ENCODE peak calls at places on chromosome 1, in eight cellular contexts. O, B, Q, S, H, L, W and N are unnamed samples.
A peak's percentile ranks its signal among the peaks of the same experiment; 100 is the strongest.

GRCh38 chr1:218034464-218034863 is 250.6 kb upstream of the RRP15 start:
- DNase-seq in O (no peak), B (no peak), Q (peak; percentile 33), L (no peak), H (no peak), W (no peak), S (no peak), N (no peak)

GRCh38 chr1:51086496-51087271 is 15.3 kb upstream of the C1orf185 start:
- DNase-seq in W (no peak), B (no peak), H (no peak), L (no peak), S (no peak), O (no peak), Q (no peak), N (no peak)

GRCh38 chr1:109821221-109821669 is 57.5 kb upstream of the EPS8L3 start:
- DNase-seq in B (no peak), S (peak; percentile 46), Q (no peak), W (peak; percentile 94), H (peak; percentile 34), L (no peak), O (no peak), N (peak; percentile 87)

GRCh38 chr1:210692796-210693195 is 364.1 kb downstream of the HHAT start:
- DNase-seq in W (no peak), B (no peak), O (no peak), H (no peak), Q (no peak), L (no peak), S (no peak), N (no peak)

GRCh38 chr1:205449750-205450443 is 5.9 kb downstream of the BLACAT1 start:
- DNase-seq in O (no peak), L (peak; percentile 86), Q (no peak), W (peak; percentile 36), H (peak; percentile 72), S (no peak), B (no peak), N (peak; percentile 96)

GRCh38 chr1:100322436-100323211 is 29.7 kb upstream of the CDC14A start:
- DNase-seq in H (no peak), B (no peak), O (no peak), Q (no peak), W (peak; percentile 31), L (no peak), S (no peak), N (no peak)

GRCh38 chr1:98661544-98662353 is at the start of gene SNX7:
- DNase-seq in W (peak; percentile 69), H (peak; percentile 89), Q (peak; percentile 13), B (no peak), O (peak; percentile 90), L (peak; percentile 84), S (peak; percentile 76), N (peak; percentile 70)

GRCh38 chr1:27789511-27790154 is 16.6 kb downstream of the STX12 start:
- DNase-seq in L (no peak), S (peak; percentile 59), W (peak; percentile 57), H (no peak), B (no peak), Q (no peak), O (no peak), N (no peak)

GRCh38 chr1:153364766-153365678 is 7.4 kb downstream of the S100A9 start:
- DNase-seq in H (no peak), O (no peak), B (no peak), L (no peak), W (no peak), Q (no peak), S (no peak), N (no peak)

GRCh38 chr1:197618065-197618464 is 157.2 kb downstream of the DENND1B start:
- DNase-seq in S (no peak), W (peak; percentile 34), B (no peak), H (no peak), O (no peak), L (no peak), Q (no peak), N (no peak)

GRCh38 chr1:66929999-66930822 is 5.4 kb downstream of the MIER1 start:
- DNase-seq in S (peak; percentile 93), O (peak; percentile 97), W (peak; percentile 89), H (peak; percentile 97), B (peak; percentile 97), L (peak; percentile 98), Q (peak; percentile 84), N (peak; percentile 56)

GRCh38 chr1:192550922-192551534 is 24.5 kb upstream of the RGS1 start:
- DNase-seq in Q (no peak), H (no peak), S (no peak), B (no peak), O (no peak), L (no peak), W (peak; percentile 88), N (peak; percentile 16)

GRCh38 chr1:4056989-4057388 is 156.9 kb upstream of the C1orf174 start:
- DNase-seq in O (no peak), H (no peak), B (no peak), W (no peak), Q (no peak), L (no peak), S (no peak), N (no peak)

GRCh38 chr1:221776495-221777413 is 34.9 kb upstream of the DUSP10 start:
- DNase-seq in H (no peak), Q (no peak), S (no peak), L (no peak), W (no peak), O (no peak), B (no peak), N (no peak)

DNA sequence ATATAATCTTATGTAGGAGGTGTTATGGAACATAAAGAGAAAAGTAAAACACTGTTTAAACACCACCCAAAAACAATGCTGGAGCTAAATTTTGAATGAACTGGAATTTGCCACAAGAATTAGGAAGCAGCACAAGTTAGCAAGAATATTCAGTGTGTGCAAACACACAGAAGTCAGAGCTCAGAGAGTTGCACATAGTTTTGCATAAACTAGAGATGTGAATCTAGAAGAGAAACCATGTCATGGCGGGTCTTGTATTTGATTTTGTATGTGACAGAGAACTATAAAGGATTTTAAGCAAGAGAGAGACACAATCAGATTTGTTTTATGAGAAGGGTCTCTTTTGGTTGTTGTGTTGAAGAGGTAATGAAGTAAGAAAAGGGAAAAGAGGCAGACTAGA is 38.2 kb downstream of the SELENOF start:
- DNase-seq in Q (no peak), B (no peak), W (no peak), O (no peak), S (no peak), H (no peak), L (no peak), N (no peak)
- TF ChIP-seq POLR2A in Q (no peak), B (no peak), W (no peak), O (no peak), S (no peak), H (no peak), L (no peak), N (no peak)

DNA sequence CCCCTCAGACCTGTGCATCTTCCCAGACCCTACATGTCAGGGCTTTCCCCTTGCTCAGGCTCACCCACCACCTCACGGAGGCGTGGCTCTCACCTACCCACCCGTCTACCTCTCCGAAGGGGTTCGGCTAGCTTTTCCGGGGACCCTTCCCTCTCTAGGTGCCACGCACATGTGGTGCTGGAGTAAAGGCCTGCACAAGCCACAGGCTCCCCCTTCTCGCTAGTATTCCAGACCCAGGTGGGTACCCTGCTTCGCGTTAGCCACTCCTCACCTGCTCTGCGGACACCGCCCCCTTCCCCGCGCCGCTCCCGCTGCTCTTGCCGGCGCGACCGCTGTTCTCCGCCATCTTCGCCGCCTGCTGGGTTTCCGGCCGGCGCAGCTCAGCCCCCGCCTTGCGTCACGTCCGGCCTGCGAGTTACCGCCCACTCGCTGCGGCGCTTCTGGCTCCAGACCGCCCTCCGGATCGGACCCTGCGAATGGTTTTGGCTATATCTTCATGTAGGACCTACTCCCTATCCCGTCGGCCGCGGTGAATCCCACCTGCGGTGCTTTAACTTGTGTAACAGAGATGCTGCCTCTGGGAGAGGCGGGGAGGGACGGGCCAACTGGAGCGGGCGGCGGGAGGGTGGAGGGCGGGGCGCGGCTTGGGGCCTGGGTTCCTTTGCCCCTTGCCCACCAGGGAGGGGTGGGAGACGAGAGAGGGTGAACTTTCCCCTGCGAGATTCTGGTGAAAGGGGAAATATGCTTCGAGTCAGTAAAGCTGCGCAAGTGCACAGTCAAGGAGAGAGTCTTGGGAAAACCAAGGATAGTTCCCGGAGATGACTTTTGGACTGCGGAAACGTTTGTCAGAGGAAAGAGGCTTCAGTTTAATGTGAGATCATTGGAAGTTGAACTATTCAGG is at the start of the genes NIT1 and PFDN2:
- DNase-seq in L (peak; percentile 93), O (peak; percentile 92), H (peak; percentile 91), B (peak; percentile 95), Q (peak; percentile 72), S (peak; percentile 83), W (peak; percentile 85), N (peak; percentile 79)
- TF ChIP-seq POLR2A in L (peak; percentile 83), O (peak; percentile 94), H (peak; percentile 93), B (peak; percentile 90), Q (peak; percentile 70), S (peak; percentile 66), W (peak; percentile 94), N (peak; percentile 95)

DNA sequence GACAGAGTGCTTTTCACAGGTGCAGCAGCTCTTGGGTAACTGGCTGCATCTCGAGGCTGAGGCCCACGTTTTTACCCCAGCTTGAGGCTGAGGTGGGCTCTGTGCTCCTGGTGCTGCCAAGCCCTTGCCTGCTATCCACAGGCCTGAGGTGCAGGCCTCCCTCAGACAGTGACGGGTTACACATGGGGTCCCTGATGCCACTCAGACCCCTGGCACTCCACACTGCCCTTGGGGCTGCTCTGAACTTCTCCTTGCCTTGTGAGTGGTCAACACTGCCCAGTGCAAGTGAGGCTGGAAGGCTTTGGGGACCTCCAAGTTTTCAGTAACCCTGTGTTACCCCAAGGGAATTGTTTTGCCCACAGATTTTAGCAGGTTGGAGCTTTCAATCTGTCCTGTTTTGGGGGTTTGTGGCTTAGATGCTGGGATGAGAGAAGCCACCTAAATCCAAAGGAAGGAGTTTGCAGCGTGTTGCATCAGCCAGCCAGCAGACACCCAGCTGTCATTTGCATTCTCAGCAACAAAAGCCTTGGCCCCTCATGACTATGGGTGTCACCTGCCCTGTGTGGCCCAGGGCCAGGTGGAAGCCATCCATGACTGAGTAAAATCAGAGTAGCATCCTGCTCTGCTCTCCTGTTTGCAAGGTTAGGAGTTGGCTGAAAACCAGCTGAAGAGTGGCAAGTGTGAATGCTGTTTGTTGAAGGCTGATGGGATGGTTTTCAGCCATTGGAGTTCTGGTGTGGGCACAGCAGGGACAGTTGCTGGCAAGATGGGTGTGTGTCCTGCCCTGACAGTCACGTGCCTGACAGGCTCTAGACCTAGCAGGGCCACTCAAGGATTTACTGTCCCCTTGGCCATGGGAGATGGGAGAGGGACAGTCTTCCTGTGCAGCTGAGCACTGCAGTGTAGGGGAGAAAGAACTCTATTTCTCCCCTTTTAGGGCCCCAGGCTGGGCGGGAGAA is 3.2 kb downstream of the RNF187 start:
- DNase-seq in S (no peak), W (peak; percentile 53), B (no peak), H (no peak), Q (no peak), L (no peak), O (no peak), N (no peak)
- TF ChIP-seq POLR2A in S (no peak), W (no peak), B (no peak), H (no peak), Q (no peak), L (no peak), O (no peak), N (no peak)

DNA sequence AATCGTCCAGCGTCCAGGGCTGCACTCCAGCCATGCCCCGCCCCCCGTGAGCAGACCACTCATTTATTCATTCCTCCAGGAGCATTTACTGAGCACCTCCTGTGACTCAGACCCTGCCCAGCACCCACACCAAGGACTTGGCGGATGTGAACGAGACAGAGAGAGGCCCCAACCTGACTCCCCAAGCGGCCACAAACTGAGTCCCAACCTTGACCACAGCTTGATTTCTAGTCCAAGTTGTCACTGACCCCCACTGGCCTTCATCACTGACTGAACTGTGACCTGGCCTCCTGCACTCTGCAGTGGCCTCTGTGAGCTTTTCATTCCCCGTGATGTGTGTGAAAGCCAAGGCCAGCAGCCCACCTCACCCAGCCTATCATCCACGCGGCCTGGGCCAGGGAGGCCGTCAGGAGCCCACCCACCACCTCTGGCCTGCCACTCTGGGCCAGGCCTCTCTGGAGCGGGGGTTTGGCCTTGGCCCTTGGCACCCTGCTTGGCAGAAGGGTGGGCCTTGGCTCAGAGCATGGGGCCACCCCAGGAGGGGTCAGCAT is 19.3 kb upstream of the RUNX3 start:
- DNase-seq in L (no peak), B (no peak), H (no peak), Q (no peak), W (peak; percentile 85), S (no peak), O (no peak), N (peak; percentile 50)
- TF ChIP-seq POLR2A in L (no peak), B (no peak), H (no peak), Q (no peak), W (no peak), S (no peak), O (no peak), N (no peak)